ENCODE peak calls at places on chromosomes 7 and 10, in four cellular contexts. Q is tibial nerve, P is upper lobe of right lung, C is right atrium auricular region. N is an unnamed sample. For H3K4me1, the result is how much of the 10 kb centered on the place peaks cover.

GRCh38 chr7:128912281-128912680 is 1.8 kb upstream of the KCP start:
- DNase-seq in Q (no peak), P (peak), C (no peak), N (no peak)

GRCh38 chr7:96303105-96303685 is 18.7 kb downstream of the SLC25A13 start:
- DNase-seq in Q (no peak), P (no peak), C (no peak), N (no peak)

GRCh38 chr10:98411768-98412167 is 3.2 kb downstream of the PYROXD2 start:
- DNase-seq in Q (no peak), P (no peak), C (no peak), N (no peak)

GRCh38 chr10:8034666-8035640 is 19.5 kb upstream of the GATA3 start:
- DNase-seq in Q (no peak), P (no peak), C (no peak), N (no peak)

GRCh38 chr10:68318331-68319059 is 13.4 kb upstream of the HNRNPH3 start:
- DNase-seq in Q (no peak), P (no peak), C (no peak), N (no peak)

GRCh38 chr10:114623661-114624294 is 34.3 kb downstream of the ABLIM1 start:
- DNase-seq in Q (no peak), P (no peak), C (no peak), N (peak)

GRCh38 chr10:114526112-114526496 is 121.8 kb upstream of the AFAP1L2 start:
- DNase-seq in Q (no peak), P (no peak), C (no peak), N (no peak)

GRCh38 chr7:746074-747061 is 19.3 kb upstream of the PRKAR1B start:
- DNase-seq in Q (no peak), P (peak), C (no peak), N (no peak)

GRCh38 chr10:118734477-118734876 is 20.3 kb downstream of the CACUL1 start:
- DNase-seq in Q (no peak), P (no peak), C (no peak), N (no peak)

GRCh38 chr7:27149817-27150567 is 2.4 kb downstream of the HOXA3 start:
- DNase-seq in Q (no peak), P (peak), C (no peak), N (no peak)

GRCh38 chr10:102167861-102168260 is 15.7 kb downstream of the NOLC1 start:
- DNase-seq in Q (no peak), P (no peak), C (no peak), N (no peak)

GRCh38 chr10:13816195-13816926 is 229.6 kb downstream of the PRPF18 start:
- DNase-seq in Q (peak), P (peak), C (no peak), N (peak)

GRCh38 chr10:76195990-76196389 is 764.6 kb downstream of the LRMDA start:
- DNase-seq in Q (no peak), P (no peak), C (no peak), N (no peak)

GRCh38 chr10:91077549-91078017 is 142.9 kb upstream of the PCGF5 start:
- DNase-seq in Q (no peak), P (peak), C (peak), N (peak)

GRCh38 chr7:143385891-143386781 is 5.0 kb downstream of the ZYX start:
- DNase-seq in Q (no peak), P (peak), C (peak), N (no peak)

GRCh38 chr7:935321-936130 is 19.0 kb downstream of the ADAP1 start:
- DNase-seq in Q (no peak), P (no peak), C (no peak), N (no peak)

DNA sequence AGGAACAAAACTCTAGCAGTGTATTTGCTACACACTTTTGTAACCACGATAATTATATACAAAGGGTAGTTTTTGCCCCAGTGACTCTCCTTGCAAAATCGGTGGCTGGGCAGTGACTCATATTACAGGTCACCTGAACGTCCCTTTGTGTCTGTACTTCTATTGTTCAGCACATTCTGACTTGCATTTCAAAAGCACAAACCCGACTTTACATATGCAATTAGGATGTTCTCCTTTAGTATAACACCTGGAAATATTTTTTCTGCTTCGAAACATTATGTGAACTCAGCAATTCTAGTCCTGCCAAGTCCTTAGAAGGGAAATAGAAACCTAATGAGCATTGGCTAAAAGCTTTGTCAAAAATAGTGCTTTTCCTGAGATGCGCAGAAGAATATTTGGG is 6.0 kb downstream of the PRR15 start:
- DNase-seq in Q (no peak), P (no peak), C (no peak), N (no peak)
- H3K4me3 ChIP-seq in Q (no peak), P (no peak), C (no peak), N (no peak)

DNA sequence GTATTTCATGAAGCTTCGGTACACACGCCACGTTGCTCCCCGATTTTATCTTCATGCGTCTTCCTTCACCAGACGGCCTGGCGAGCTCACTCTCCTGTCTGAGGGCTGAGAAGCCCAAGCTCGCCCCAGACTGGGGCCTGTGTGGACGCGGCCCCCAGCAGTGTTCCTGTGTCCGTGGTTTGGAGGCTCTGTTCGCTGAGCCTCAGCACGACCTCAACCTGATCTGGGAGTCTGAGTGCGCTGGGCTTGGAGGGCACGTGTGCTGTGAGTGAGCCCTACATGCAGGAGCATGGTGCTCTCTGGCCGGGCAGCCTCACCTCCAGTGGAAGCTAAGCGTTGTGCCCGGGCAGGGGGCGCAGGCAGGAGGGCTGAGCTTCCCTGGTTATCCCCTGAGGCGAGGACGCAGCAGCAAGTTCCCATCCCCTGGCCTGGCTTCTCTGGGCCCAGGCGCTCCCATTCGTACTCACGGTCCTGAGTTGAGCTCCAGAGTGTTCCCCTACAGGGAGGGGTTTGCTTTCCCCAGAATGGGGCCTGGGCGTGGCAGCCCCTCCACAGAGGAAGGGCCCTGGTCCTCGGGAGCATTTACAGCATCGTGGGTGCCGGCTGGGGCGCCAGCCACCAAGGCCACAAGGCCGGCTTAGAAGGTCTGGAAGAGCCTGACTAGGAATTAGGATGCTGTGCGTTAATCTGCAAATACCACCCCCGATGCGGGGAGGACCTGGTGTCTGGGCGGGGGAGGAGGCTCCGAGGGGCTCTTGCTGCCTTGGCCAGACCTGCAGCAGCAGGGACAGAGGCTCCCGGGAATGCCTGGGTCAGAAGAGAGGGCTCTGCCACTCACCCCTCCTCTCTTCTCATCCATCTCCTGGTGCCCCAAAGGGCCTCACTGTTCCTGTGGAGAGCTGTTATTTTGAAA is 400.6 kb downstream of the DNAJB6 start:
- DNase-seq in Q (no peak), P (no peak), C (no peak), N (no peak)
- H3K4me1 ChIP-seq in Q (under half), P (under half), C (under half), N (under half)

GRCh38 chr7:2403718-2404648 is 572 bp downstream of the CHST12 start:
- DNase-seq in Q (no peak), P (peak), C (peak), N (peak)

GRCh38 chr7:2402687-2403013 is 761 bp upstream of the CHST12 start:
- DNase-seq in Q (no peak), P (no peak), C (no peak), N (no peak)

GRCh38 chr7:2398506-2398905 is 4.9 kb upstream of the CHST12 start:
- DNase-seq in Q (no peak), P (no peak), C (no peak), N (no peak)

GRCh38 chr7:2403014-2403717 is at the start of gene CHST12:
- DNase-seq in Q (peak), P (peak), C (peak), N (peak)

GRCh38 chr7:2399848-2400587 is 3.4 kb upstream of the CHST12 start:
- DNase-seq in Q (peak), P (peak), C (peak), N (peak)
- H3K4me3 ChIP-seq in Q (no peak), P (no peak), C (no peak), N (no peak)

GRCh38 chr7:24102988-24103387 is 181.0 kb upstream of the NPY start:
- DNase-seq in Q (no peak), P (no peak), C (no peak), N (no peak)

GRCh38 chr7:24113506-24113905 is 170.5 kb upstream of the NPY start:
- DNase-seq in Q (no peak), P (no peak), C (no peak), N (no peak)

GRCh38 chr7:24108906-24109376 is 175.0 kb upstream of the NPY start:
- DNase-seq in Q (no peak), P (no peak), C (no peak), N (no peak)
- H3K4me1 ChIP-seq in Q (under half), P (under half), C (under half), N (under half)

GRCh38 chr10:92279297-92279696 is 11.6 kb downstream of the CPEB3 start:
- DNase-seq in Q (no peak), P (no peak), C (no peak), N (no peak)

DNA sequence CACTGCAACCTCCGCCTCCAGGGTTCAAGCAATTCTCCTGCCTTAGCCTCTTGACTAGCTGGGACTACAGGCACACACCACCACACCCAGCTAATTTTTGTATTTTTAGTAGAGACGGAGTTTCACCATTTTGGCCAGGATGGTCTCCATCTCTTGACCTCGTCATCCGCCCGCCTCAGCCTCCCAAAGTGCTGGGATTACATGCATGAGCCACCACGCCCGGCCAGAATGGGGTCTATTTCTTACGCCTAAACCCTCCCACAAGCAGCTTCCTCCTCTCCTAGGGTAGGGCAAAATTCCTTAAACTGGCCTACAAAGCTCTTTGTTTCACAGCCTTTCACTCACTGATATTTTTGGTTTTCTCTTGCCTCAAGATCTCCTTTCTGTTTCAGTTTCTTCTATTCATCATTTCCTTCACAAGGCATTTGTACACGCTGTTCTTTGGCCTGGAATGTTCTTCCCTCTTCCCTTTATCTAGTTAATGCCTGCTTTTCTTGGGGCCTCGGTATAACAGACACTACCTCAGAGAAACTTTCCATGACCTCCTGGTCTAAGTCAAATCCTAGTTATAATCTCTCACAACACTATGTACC is 6.7 kb downstream of the CPEB3 start:
- DNase-seq in Q (no peak), P (no peak), C (no peak), N (no peak)
- H3K4me3 ChIP-seq in Q (no peak), P (no peak), C (no peak), N (no peak)

DNA sequence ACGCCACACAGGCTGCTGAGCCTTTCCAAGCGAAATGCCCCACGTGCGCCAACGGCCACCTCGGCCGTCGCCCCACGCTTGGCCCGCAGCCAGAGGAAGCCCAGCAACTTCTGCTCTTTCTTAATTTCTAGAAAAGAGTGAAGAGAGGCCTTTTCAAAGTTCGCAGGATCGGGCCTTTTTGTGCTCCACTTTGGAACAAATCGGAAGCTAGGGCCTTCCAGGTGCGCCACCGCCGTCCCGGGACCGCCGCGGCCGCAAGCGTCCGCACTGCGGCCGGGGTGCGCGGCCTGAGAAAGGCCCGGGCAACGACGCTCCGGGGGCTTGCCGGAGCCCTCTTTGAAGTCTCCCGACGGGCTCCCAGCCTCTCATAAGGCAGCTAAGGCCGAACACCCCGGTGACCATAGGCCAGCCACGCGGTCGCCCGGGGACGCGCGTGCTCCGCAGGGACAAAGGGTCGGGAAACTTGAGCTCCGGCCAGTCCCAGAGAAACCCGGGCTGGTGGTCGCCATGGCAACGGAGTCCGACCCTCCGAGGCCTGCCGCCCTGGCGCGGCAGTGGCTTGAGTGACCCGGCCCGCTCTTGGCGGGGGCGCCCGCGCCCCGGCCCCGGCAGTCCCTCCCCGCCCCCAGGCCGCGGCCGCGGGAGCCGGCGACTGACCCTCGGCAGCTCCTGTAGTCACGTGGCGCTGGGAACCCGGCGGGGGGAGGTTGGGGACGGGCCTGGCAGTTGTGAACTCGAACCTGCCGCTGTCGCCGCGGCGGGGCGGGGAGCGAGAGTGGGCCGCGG is at the start of gene REPIN1:
- DNase-seq in Q (peak), P (peak), C (peak), N (peak)
- H3K4me1 ChIP-seq in Q (under half), P (under half), C (under half), N (under half)

GRCh38 chr7:88522771-88523316 is 216.2 kb upstream of the STEAP4 start:
- DNase-seq in Q (no peak), P (no peak), C (no peak), N (peak)

GRCh38 chr7:88523645-88524044 is 217.0 kb upstream of the STEAP4 start:
- DNase-seq in Q (no peak), P (no peak), C (no peak), N (no peak)
- H3K4me3 ChIP-seq in Q (no peak), P (no peak), C (no peak), N (no peak)

DNA sequence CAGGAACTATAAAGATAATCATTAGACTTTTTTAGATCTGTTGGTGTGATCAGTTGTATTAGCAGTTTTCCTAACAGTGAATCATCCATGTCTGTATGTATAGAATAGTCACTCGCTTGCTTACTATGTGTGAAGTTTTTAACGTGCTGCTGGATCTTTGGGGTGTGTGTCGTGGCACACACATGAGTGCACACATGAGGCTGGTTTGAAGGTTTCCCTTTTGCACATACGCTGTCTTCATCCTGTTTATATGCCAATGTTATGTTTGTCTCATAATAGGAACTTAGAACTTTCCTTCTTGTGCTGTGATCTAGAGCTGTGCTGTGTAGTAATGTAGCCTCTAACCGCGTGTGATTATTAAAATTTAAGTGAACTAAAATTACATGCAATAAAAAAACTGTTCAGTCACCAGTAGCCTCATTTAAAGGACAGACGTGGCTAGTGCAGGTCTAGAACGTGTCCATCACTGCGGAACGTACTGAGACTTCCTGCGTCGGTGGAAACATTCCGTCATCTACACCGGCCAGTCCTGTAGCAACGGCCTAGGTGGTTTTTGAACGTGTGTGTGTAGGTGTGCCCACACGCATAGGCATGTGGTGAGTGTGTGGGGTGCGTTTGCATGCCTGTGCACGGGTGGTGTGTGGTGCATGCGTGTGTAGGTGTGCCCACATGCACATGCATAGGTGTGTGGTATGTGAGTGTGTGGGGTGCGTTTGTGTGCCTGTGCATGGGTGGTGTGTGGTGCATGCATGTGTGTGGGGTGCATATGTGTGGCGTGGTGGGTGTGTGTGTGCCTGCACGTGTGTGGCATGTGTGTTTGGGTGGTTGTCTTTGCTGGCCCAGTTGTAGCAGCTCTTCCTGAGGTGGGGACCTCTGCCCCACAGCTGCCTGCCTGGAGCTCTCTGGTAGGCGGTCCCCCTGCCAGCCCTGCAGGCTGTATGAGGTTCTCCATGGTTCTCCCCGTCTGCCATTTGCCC is 56.6 kb downstream of the INPP5A start:
- DNase-seq in Q (no peak), P (peak), C (no peak), N (no peak)
- H3K4me1 ChIP-seq in Q (under half), P (under half), C (under half), N (under half)

GRCh38 chr7:47949703-47950102 is 1.4 kb upstream of the PKD1L1 start:
- DNase-seq in Q (no peak), P (no peak), C (no peak), N (no peak)

GRCh38 chr7:47953822-47954221 is 5.6 kb upstream of the PKD1L1 start:
- DNase-seq in Q (no peak), P (no peak), C (no peak), N (no peak)

GRCh38 chr7:47952224-47952623 is 4.0 kb upstream of the PKD1L1 start:
- DNase-seq in Q (no peak), P (no peak), C (no peak), N (no peak)

GRCh38 chr7:47950714-47951113 is 2.4 kb upstream of the PKD1L1 start:
- DNase-seq in Q (no peak), P (no peak), C (no peak), N (no peak)

DNA sequence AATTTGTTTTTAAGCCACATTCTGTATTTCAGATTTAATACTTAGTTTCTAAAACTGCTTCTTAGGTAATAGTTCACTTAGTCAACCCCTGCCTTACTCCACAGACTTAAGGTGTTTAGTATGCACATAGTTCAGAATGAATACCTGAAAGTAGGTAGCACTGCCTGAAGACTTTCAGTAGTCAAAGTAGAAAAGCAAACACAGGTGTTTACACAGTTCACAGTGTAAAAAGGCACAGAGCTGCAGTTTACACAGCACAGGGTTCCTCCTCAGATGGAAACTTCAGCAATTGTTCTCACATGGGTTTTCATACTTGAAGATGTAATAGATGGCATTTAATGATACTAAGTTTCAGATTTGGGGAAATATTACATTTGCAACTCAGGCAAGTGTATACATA is 3.1 kb upstream of the PKD1L1 start:
- DNase-seq in Q (no peak), P (no peak), C (no peak), N (no peak)
- H3K4me3 ChIP-seq in Q (no peak), P (no peak), C (no peak), N (no peak)

N was measured in thyroid gland.